ENCODE peak calls at places on chromosomes 1 and 21, in ten cellular contexts. One of them, this sample, is unnamed.
A peak's percentile ranks its signal among the peaks of the same experiment; 100 is the strongest.

GRCh38 chr1:117646007-117646913 is 40.4 kb downstream of the TENT5C start:
- DNase-seq in endothelial cell: no peak
- DNase-seq in A549: no peak
- DNase-seq in left lung: no peak
- DNase-seq in GM20000: no peak
- DNase-seq in WTC11: no peak
- DNase-seq in psoas muscle: peak; percentile 83
- DNase-seq in dorsolateral prefrontal cortex: no peak
- DNase-seq in ovary: no peak
- DNase-seq in HFF-Myc: peak; percentile 7
- DNase-seq in this sample: peak; percentile 53

GRCh38 chr1:22878626-22879025 is 94.0 kb downstream of the LACTBL1 start:
- DNase-seq in endothelial cell: no peak
- DNase-seq in A549: no peak
- DNase-seq in left lung: no peak
- DNase-seq in GM20000: no peak
- DNase-seq in WTC11: no peak
- DNase-seq in psoas muscle: no peak
- DNase-seq in dorsolateral prefrontal cortex: no peak
- DNase-seq in ovary: no peak
- DNase-seq in HFF-Myc: no peak
- DNase-seq in this sample: no peak

GRCh38 chr1:174964261-174964984 is 35.3 kb upstream of the CACYBP start:
- DNase-seq in endothelial cell: no peak
- DNase-seq in A549: peak; percentile 19
- DNase-seq in left lung: no peak
- DNase-seq in GM20000: no peak
- DNase-seq in WTC11: no peak
- DNase-seq in psoas muscle: no peak
- DNase-seq in dorsolateral prefrontal cortex: no peak
- DNase-seq in ovary: no peak
- DNase-seq in HFF-Myc: no peak
- DNase-seq in this sample: no peak

GRCh38 chr1:6923955-6924890 is 139.0 kb downstream of the CAMTA1 start:
- DNase-seq in endothelial cell: no peak
- DNase-seq in A549: no peak
- DNase-seq in left lung: no peak
- DNase-seq in GM20000: no peak
- DNase-seq in WTC11: no peak
- DNase-seq in psoas muscle: no peak
- DNase-seq in dorsolateral prefrontal cortex: no peak
- DNase-seq in ovary: no peak
- DNase-seq in HFF-Myc: no peak
- DNase-seq in this sample: no peak

GRCh38 chr1:235105051-235106043 is 23.3 kb downstream of the TOMM20 start:
- DNase-seq in endothelial cell: no peak
- DNase-seq in A549: no peak
- DNase-seq in left lung: no peak
- DNase-seq in GM20000: peak; percentile 78
- DNase-seq in WTC11: no peak
- DNase-seq in psoas muscle: no peak
- DNase-seq in dorsolateral prefrontal cortex: no peak
- DNase-seq in ovary: no peak
- DNase-seq in HFF-Myc: peak; percentile 63
- DNase-seq in this sample: no peak

GRCh38 chr1:235402457-235403200 is 35.4 kb downstream of the TBCE start:
- DNase-seq in endothelial cell: no peak
- DNase-seq in A549: peak; percentile 83
- DNase-seq in left lung: no peak
- DNase-seq in GM20000: no peak
- DNase-seq in WTC11: no peak
- DNase-seq in psoas muscle: no peak
- DNase-seq in dorsolateral prefrontal cortex: no peak
- DNase-seq in ovary: no peak
- DNase-seq in HFF-Myc: no peak
- DNase-seq in this sample: no peak

GRCh38 chr1:25616080-25616931 is at the start of gene MAN1C1:
- DNase-seq in endothelial cell: peak; percentile 93
- DNase-seq in A549: peak; percentile 83
- DNase-seq in left lung: peak; percentile 88
- DNase-seq in GM20000: peak; percentile 98
- DNase-seq in WTC11: peak; percentile 95
- DNase-seq in psoas muscle: peak; percentile 94
- DNase-seq in dorsolateral prefrontal cortex: peak; percentile 85
- DNase-seq in ovary: peak; percentile 86
- DNase-seq in HFF-Myc: peak; percentile 20
- DNase-seq in this sample: peak; percentile 56

GRCh38 chr1:19313636-19313959 is 1.5 kb downstream of the SLC66A1 start:
- DNase-seq in endothelial cell: no peak
- DNase-seq in A549: no peak
- DNase-seq in left lung: no peak
- DNase-seq in GM20000: no peak
- DNase-seq in WTC11: no peak
- DNase-seq in psoas muscle: no peak
- DNase-seq in dorsolateral prefrontal cortex: no peak
- DNase-seq in ovary: no peak
- DNase-seq in HFF-Myc: no peak
- DNase-seq in this sample: no peak

GRCh38 chr1:8463144-8463927 is 145.4 kb downstream of the SLC45A1 start:
- DNase-seq in endothelial cell: peak; percentile 35
- DNase-seq in A549: no peak
- DNase-seq in left lung: no peak
- DNase-seq in GM20000: no peak
- DNase-seq in WTC11: no peak
- DNase-seq in psoas muscle: no peak
- DNase-seq in dorsolateral prefrontal cortex: no peak
- DNase-seq in ovary: peak; percentile 49
- DNase-seq in HFF-Myc: peak; percentile 83
- DNase-seq in this sample: peak; percentile 70

GRCh38 chr1:156652131-156652991 is 10.4 kb downstream of the BCAN start:
- DNase-seq in endothelial cell: peak; percentile 61
- DNase-seq in A549: no peak
- DNase-seq in left lung: no peak
- DNase-seq in GM20000: no peak
- DNase-seq in WTC11: peak; percentile 84
- DNase-seq in psoas muscle: no peak
- DNase-seq in dorsolateral prefrontal cortex: no peak
- DNase-seq in ovary: no peak
- DNase-seq in HFF-Myc: no peak
- DNase-seq in this sample: no peak

GRCh38 chr1:207818971-207819451 is 67.2 kb downstream of the CD46 start:
- DNase-seq in endothelial cell: no peak
- DNase-seq in A549: peak; percentile 49
- DNase-seq in left lung: no peak
- DNase-seq in GM20000: no peak
- DNase-seq in WTC11: no peak
- DNase-seq in psoas muscle: peak; percentile 72
- DNase-seq in dorsolateral prefrontal cortex: no peak
- DNase-seq in ovary: no peak
- DNase-seq in HFF-Myc: no peak
- DNase-seq in this sample: no peak

GRCh38 chr1:213982814-213983588 is 4.8 kb upstream of the PROX1 start:
- DNase-seq in endothelial cell: peak; percentile 67
- DNase-seq in A549: no peak
- DNase-seq in left lung: no peak
- DNase-seq in GM20000: peak; percentile 31
- DNase-seq in WTC11: peak; percentile 77
- DNase-seq in psoas muscle: peak; percentile 62
- DNase-seq in dorsolateral prefrontal cortex: peak; percentile 59
- DNase-seq in ovary: no peak
- DNase-seq in HFF-Myc: no peak
- DNase-seq in this sample: no peak

GRCh38 chr21:36861924-36862323 is 104.5 kb downstream of the HLCS start:
- DNase-seq in endothelial cell: no peak
- DNase-seq in A549: no peak
- DNase-seq in left lung: no peak
- DNase-seq in GM20000: no peak
- DNase-seq in WTC11: no peak
- DNase-seq in psoas muscle: no peak
- DNase-seq in dorsolateral prefrontal cortex: no peak
- DNase-seq in ovary: no peak
- DNase-seq in HFF-Myc: no peak
- DNase-seq in this sample: no peak

GRCh38 chr21:36863260-36863659 is 103.2 kb downstream of the HLCS start:
- DNase-seq in endothelial cell: no peak
- DNase-seq in A549: no peak
- DNase-seq in left lung: no peak
- DNase-seq in GM20000: no peak
- DNase-seq in WTC11: no peak
- DNase-seq in psoas muscle: no peak
- DNase-seq in dorsolateral prefrontal cortex: no peak
- DNase-seq in ovary: no peak
- DNase-seq in HFF-Myc: no peak
- DNase-seq in this sample: no peak

GRCh38 chr21:36861595-36861883 is 104.9 kb downstream of the HLCS start:
- DNase-seq in endothelial cell: no peak
- DNase-seq in A549: no peak
- DNase-seq in left lung: no peak
- DNase-seq in GM20000: no peak
- DNase-seq in WTC11: no peak
- DNase-seq in psoas muscle: no peak
- DNase-seq in dorsolateral prefrontal cortex: no peak
- DNase-seq in ovary: no peak
- DNase-seq in HFF-Myc: no peak
- DNase-seq in this sample: no peak

GRCh38 chr21:36859744-36860501 is 106.5 kb downstream of the HLCS start:
- DNase-seq in endothelial cell: no peak
- DNase-seq in A549: peak; percentile 86
- DNase-seq in left lung: peak; percentile 79
- DNase-seq in GM20000: peak; percentile 36
- DNase-seq in WTC11: peak; percentile 82
- DNase-seq in psoas muscle: peak; percentile 85
- DNase-seq in dorsolateral prefrontal cortex: no peak
- DNase-seq in ovary: peak; percentile 57
- DNase-seq in HFF-Myc: no peak
- DNase-seq in this sample: no peak

GRCh38 chr21:36860736-36861594 is 105.5 kb downstream of the HLCS start:
- DNase-seq in endothelial cell: no peak
- DNase-seq in A549: peak; percentile 72
- DNase-seq in left lung: no peak
- DNase-seq in GM20000: no peak
- DNase-seq in WTC11: no peak
- DNase-seq in psoas muscle: no peak
- DNase-seq in dorsolateral prefrontal cortex: no peak
- DNase-seq in ovary: no peak
- DNase-seq in HFF-Myc: no peak
- DNase-seq in this sample: no peak
- TF ChIP-seq CTCF in endothelial cell: no peak
- TF ChIP-seq CTCF in A549: no peak
- TF ChIP-seq CTCF in left lung: no peak
- TF ChIP-seq CTCF in GM20000: no peak
- TF ChIP-seq CTCF in WTC11: no peak
- TF ChIP-seq CTCF in psoas muscle: no peak
- TF ChIP-seq CTCF in dorsolateral prefrontal cortex: no peak
- TF ChIP-seq CTCF in ovary: no peak
- TF ChIP-seq CTCF in HFF-Myc: no peak
- TF ChIP-seq CTCF in this sample: no peak

GRCh38 chr1:107232421-107232820 is 91.6 kb downstream of the NTNG1 start:
- DNase-seq in endothelial cell: no peak
- DNase-seq in A549: no peak
- DNase-seq in left lung: no peak
- DNase-seq in GM20000: no peak
- DNase-seq in WTC11: no peak
- DNase-seq in psoas muscle: no peak
- DNase-seq in dorsolateral prefrontal cortex: no peak
- DNase-seq in ovary: no peak
- DNase-seq in HFF-Myc: no peak
- DNase-seq in this sample: no peak
- TF ChIP-seq CTCF in endothelial cell: no peak
- TF ChIP-seq CTCF in A549: no peak
- TF ChIP-seq CTCF in left lung: no peak
- TF ChIP-seq CTCF in GM20000: no peak
- TF ChIP-seq CTCF in WTC11: no peak
- TF ChIP-seq CTCF in psoas muscle: no peak
- TF ChIP-seq CTCF in dorsolateral prefrontal cortex: no peak
- TF ChIP-seq CTCF in ovary: no peak
- TF ChIP-seq CTCF in HFF-Myc: no peak
- TF ChIP-seq CTCF in this sample: no peak

GRCh38 chr1:35588197-35588910 is 15.2 kb downstream of the TFAP2E start:
- DNase-seq in endothelial cell: no peak
- DNase-seq in A549: no peak
- DNase-seq in left lung: no peak
- DNase-seq in GM20000: no peak
- DNase-seq in WTC11: no peak
- DNase-seq in psoas muscle: no peak
- DNase-seq in dorsolateral prefrontal cortex: no peak
- DNase-seq in ovary: no peak
- DNase-seq in HFF-Myc: no peak
- DNase-seq in this sample: no peak
- TF ChIP-seq CTCF in endothelial cell: no peak
- TF ChIP-seq CTCF in A549: no peak
- TF ChIP-seq CTCF in left lung: no peak
- TF ChIP-seq CTCF in GM20000: no peak
- TF ChIP-seq CTCF in WTC11: no peak
- TF ChIP-seq CTCF in psoas muscle: no peak
- TF ChIP-seq CTCF in dorsolateral prefrontal cortex: no peak
- TF ChIP-seq CTCF in ovary: no peak
- TF ChIP-seq CTCF in HFF-Myc: no peak
- TF ChIP-seq CTCF in this sample: no peak

DNA sequence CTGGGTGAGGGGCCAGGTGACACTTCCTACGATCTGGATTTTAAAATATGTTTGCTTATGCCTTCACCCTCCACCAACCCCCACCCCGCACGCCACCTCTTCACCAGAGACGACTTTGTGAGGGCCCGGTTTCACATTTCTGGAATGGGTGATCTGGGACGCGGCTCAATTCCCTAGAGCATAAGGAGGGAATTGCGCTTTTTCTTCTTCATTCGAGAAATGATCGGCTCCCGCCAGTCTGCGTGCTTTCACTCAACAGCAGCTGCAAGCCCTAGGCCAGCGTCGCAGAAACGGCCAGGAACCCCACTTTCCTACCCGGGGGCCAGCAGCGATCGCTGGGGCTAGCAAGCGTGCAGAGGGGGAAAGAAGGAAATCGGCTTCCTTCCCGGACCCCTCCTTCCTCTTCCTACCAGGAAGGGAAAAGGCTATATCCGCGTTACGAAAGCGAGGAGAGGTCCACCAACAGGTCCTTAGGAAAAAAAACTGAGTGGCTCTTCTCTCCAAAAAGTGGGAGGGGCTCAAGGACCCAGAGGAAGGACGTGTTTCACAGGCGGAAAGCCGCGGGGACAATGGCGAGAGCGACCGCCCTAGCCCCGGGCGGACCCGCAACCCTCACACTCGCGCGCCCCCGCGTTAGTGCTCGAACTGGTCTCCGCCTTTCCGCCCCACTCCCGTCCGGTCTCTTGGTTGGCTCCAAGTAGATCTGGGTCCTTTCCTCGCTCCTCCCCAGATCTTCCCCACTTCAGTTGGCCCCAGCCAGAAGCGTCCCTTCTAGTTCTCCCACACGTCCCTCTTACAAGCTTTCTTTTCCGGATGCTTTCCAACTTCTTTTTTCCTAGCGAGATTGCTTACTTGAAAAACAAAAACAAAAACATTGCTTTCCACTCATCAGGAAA is 1.1 kb upstream of the ADAMTS1 start:
- DNase-seq in endothelial cell: peak; percentile 80
- DNase-seq in A549: peak; percentile 31
- DNase-seq in left lung: peak; percentile 79
- DNase-seq in GM20000: no peak
- DNase-seq in WTC11: peak; percentile 72
- DNase-seq in psoas muscle: peak; percentile 91
- DNase-seq in dorsolateral prefrontal cortex: peak; percentile 78
- DNase-seq in ovary: peak; percentile 92
- DNase-seq in HFF-Myc: no peak
- DNase-seq in this sample: no peak
- TF ChIP-seq CTCF in endothelial cell: peak; percentile 42
- TF ChIP-seq CTCF in A549: no peak
- TF ChIP-seq CTCF in left lung: no peak
- TF ChIP-seq CTCF in GM20000: no peak
- TF ChIP-seq CTCF in WTC11: no peak
- TF ChIP-seq CTCF in psoas muscle: peak; percentile 21
- TF ChIP-seq CTCF in dorsolateral prefrontal cortex: no peak
- TF ChIP-seq CTCF in ovary: no peak
- TF ChIP-seq CTCF in HFF-Myc: peak; percentile 11
- TF ChIP-seq CTCF in this sample: peak; percentile 6

This sample was measured in AG09319.